ENCODE peak calls at places on chromosomes 16 and 17, in ten cellular contexts. N is GM23338, E is ascending aorta, V is A549, I is AG04449, J is transverse colon, T is tibial nerve, R is fibroblast of mammary gland, S is HFF-Myc, O is Peyer's patch. H is an unnamed sample.

GRCh38 chr17:64343833-64344637 is 46.6 kb downstream of the PECAM1 start:
- DNase-seq in N (peak; percentile 15), E (peak; percentile 78), V (peak; percentile 64), I (peak; percentile 24), J (peak; percentile 55), T (peak; percentile 65), R (peak; percentile 91), S (peak; percentile 43), O (peak; percentile 19), H (peak; percentile 75)

GRCh38 chr17:76260669-76261068 is 4.5 kb upstream of the UBALD2 start:
- DNase-seq in N (no peak), E (no peak), V (no peak), I (no peak), J (no peak), T (no peak), R (no peak), S (no peak), O (no peak), H (no peak)

GRCh38 chr17:9360610-9361571 is 214.7 kb downstream of the STX8 start:
- DNase-seq in N (no peak), E (peak; percentile 68), V (peak; percentile 83), I (peak; percentile 61), J (peak; percentile 18), T (no peak), R (peak; percentile 88), S (no peak), O (no peak), H (peak; percentile 50)

GRCh38 chr16:19735074-19735867 is 17.2 kb downstream of the IQCK start:
- DNase-seq in N (no peak), E (peak; percentile 3), V (no peak), I (no peak), J (no peak), T (no peak), R (no peak), S (no peak), O (no peak), H (no peak)

GRCh38 chr16:89418352-89418751 is 72.0 kb downstream of the ANKRD11 start:
- DNase-seq in N (no peak), E (no peak), V (no peak), I (no peak), J (no peak), T (no peak), R (no peak), S (no peak), O (no peak), H (no peak)

GRCh38 chr16:4576008-4576407 is 19.9 kb downstream of the C16orf96 start:
- DNase-seq in N (no peak), E (no peak), V (no peak), I (no peak), J (no peak), T (no peak), R (no peak), S (no peak), O (no peak), H (no peak)

GRCh38 chr16:79370736-79371135 is 229.8 kb downstream of the MAF start:
- DNase-seq in N (no peak), E (no peak), V (no peak), I (no peak), J (no peak), T (no peak), R (no peak), S (no peak), O (no peak), H (no peak)

GRCh38 chr17:61251939-61252865 is 147.4 kb upstream of the TBX2 start:
- DNase-seq in N (no peak), E (peak; percentile 99), V (peak; percentile 41), I (peak; percentile 92), J (peak; percentile 84), T (peak; percentile 97), R (peak; percentile 99), S (peak; percentile 98), O (peak; percentile 50), H (no peak)

GRCh38 chr17:75051941-75052340 is 4.9 kb downstream of the KCTD2 start:
- DNase-seq in N (no peak), E (no peak), V (no peak), I (no peak), J (no peak), T (no peak), R (no peak), S (no peak), O (no peak), H (no peak)

GRCh38 chr16:65095090-65095728 is 26.7 kb downstream of the CDH11 start:
- DNase-seq in N (no peak), E (no peak), V (no peak), I (no peak), J (no peak), T (no peak), R (no peak), S (no peak), O (no peak), H (no peak)

GRCh38 chr17:40350410-40351184 is 13.9 kb downstream of the GJD3 start:
- DNase-seq in N (peak; percentile 72), E (no peak), V (no peak), I (no peak), J (no peak), T (no peak), R (peak; percentile 35), S (no peak), O (no peak), H (no peak)

GRCh38 chr17:66025551-66025950 is 166.4 kb downstream of the CEP112 start:
- DNase-seq in N (no peak), E (no peak), V (no peak), I (peak; percentile 40), J (no peak), T (no peak), R (peak; percentile 31), S (no peak), O (no peak), H (no peak)

GRCh38 chr17:77479817-77480508 is 339.2 kb downstream of the SEC14L1 start:
- DNase-seq in N (peak; percentile 56), E (no peak), V (no peak), I (no peak), J (no peak), T (no peak), R (no peak), S (no peak), O (no peak), H (no peak)

GRCh38 chr17:48051706-48052486 is 3.7 kb downstream of the NFE2L1 start:
- DNase-seq in N (peak; percentile 43), E (peak; percentile 81), V (peak; percentile 52), I (peak; percentile 28), J (peak; percentile 50), T (peak; percentile 93), R (peak; percentile 90), S (no peak), O (no peak), H (no peak)
- H3K4me3 ChIP-seq in N (peak overlapping the region; percentile 99), E (peak overlapping the region; percentile 88), V (no peak overlapping the region), I (peak overlapping the region; percentile 27), J (no peak overlapping the region), T (peak overlapping the region; percentile 71), R (peak overlapping the region; percentile 5), S (peak overlapping the region; percentile 24), O (peak overlapping the region; percentile 80), H (peak overlapping the region; percentile 83)

DNA sequence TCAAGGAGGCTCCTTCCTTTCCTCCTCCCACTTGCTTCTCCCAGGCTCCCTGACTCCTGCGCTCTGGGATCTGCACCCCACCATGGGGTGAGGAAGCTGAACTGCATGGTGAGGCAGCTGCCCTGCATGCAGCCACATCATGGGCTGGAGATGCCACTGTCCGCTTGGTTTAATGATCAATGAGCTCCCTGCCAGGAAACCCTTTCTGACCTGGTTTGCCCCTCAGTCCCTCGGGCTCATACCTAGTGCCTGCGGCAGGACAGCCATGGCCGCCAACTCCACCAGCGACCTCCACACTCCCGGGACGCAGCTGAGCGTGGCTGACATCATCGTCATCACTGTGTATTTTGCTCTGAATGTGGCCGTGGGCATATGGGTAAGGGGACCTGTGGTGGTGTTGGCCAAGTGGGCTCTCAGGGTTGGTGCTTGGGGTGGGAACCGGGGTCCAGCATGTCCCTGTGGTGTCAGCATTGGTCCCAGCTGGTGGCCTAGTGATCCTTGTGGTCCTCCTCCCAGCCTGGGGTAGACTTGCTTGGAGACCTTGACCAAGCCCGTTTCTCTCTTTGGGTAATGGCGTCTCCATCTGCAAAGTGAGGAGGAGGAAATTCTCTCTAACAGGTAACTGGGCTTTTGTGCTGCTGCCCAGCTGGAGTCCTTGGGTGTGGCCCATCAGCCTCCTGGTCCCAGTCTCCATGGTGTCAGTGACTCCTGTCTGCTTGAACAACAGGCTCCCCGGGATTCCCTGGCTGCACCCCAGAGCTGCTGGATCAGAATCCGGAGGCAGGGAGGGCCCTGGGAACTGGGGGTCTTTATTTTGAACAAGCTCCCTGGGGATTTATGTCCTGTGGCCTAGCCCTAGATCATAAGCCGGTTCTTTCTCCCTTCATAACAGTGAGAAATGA is at the start of gene SLC5A10:
- DNase-seq in N (peak; percentile 64), E (no peak), V (peak; percentile 51), I (no peak), J (no peak), T (no peak), R (no peak), S (no peak), O (no peak), H (peak; percentile 44)
- TF ChIP-seq CTCF in N (peak; percentile 62), E (no peak), V (no peak), I (peak; percentile 21), J (no peak), T (no peak), R (peak; percentile 23), S (peak; percentile 30), O (no peak), H (peak; percentile 71)

DNA sequence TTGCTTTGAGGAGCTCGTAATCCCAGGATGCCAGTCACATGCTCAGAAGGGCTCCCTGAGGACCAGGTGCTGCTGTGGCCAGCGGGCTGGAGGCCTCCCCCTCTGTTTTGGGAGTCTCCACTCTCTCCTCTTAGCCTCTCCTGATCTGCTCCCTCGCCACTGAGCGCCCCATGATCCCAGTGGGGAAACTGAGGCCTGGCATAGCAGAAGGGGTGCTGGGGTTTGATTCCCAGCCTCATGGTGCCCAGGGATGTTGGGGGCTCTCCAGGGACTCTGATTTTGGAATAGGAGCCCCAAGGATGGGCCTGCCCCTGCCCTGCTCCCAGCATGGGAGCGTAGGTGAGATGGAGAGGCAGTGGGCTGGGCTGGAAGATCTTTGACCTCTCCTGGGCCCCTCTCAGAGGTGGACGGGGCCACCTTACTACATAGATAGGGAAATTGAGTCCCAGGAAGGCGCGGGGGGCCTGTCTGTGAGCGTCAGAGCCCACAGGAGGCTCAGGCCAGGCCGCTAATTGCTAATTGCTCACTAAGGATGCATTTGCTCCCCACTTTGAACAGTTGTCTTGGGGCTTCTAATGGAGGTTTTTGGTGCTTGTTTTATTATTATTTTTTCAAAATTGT is 525 bp upstream of the ADCY7 start:
- DNase-seq in N (no peak), E (no peak), V (no peak), I (no peak), J (no peak), T (no peak), R (no peak), S (no peak), O (no peak), H (no peak)
- H3K4me3 ChIP-seq in N (no peak overlapping the region), E (peak overlapping the region; percentile 69), V (no peak overlapping the region), I (no peak overlapping the region), J (peak overlapping the region; percentile 1), T (no peak overlapping the region), R (peak overlapping the region; percentile 60), S (peak overlapping the region; percentile 61), O (no peak overlapping the region), H (peak overlapping the region; percentile 55)

GRCh38 chr16:66159987-66160386 is 206.5 kb upstream of the CDH5 start:
- DNase-seq in N (no peak), E (no peak), V (no peak), I (no peak), J (no peak), T (no peak), R (peak; percentile 48), S (no peak), O (no peak), H (no peak)
- TF ChIP-seq CTCF in N (peak; percentile 28), E (no peak), V (no peak), I (no peak), J (no peak), T (no peak), R (peak; percentile 34), S (no peak), O (no peak), H (no peak)

GRCh38 chr16:53509906-53510703 is 7.1 kb upstream of the AKTIP start:
- DNase-seq in N (peak; percentile 84), E (peak; percentile 80), V (peak; percentile 64), I (no peak), J (peak; percentile 63), T (peak; percentile 57), R (peak; percentile 75), S (peak; percentile 38), O (peak; percentile 38), H (no peak)
- H3K4me3 ChIP-seq in N (no peak overlapping the region), E (peak overlapping the region; percentile 41), V (no peak overlapping the region), I (no peak overlapping the region), J (no peak overlapping the region), T (no peak overlapping the region), R (no peak overlapping the region), S (no peak overlapping the region), O (no peak overlapping the region), H (peak overlapping the region; percentile 41)